ENCODE peak calls at places on chromosomes 13 and 19, in four cellular contexts. W is GM10248, O is AG09309, K is transverse colon. L is an unnamed sample.

GRCh38 chr13:44271031-44271433 is 102.6 kb upstream of the SERP2 start:
- DNase-seq in W (no peak), O (peak), K (no peak), L (peak)

GRCh38 chr19:33953592-33953991 is 156.9 kb downstream of the KCTD15 start:
- DNase-seq in W (no peak), O (no peak), K (no peak), L (no peak)

GRCh38 chr13:44313674-44314073 is 60.0 kb upstream of the SERP2 start:
- DNase-seq in W (no peak), O (peak), K (no peak), L (peak)

GRCh38 chr13:99323488-99323887 is 16.3 kb upstream of the GPR183 start:
- DNase-seq in W (no peak), O (no peak), K (no peak), L (peak)

GRCh38 chr13:48585456-48585840 is 52.6 kb upstream of the RCBTB2 start:
- DNase-seq in W (no peak), O (peak), K (peak), L (peak)

GRCh38 chr19:46132508-46133100 is 8.1 kb upstream of the IGFL3 start:
- DNase-seq in W (no peak), O (no peak), K (no peak), L (no peak)

GRCh38 chr13:52845334-52845761 is 3.1 kb downstream of the PCDH8 start:
- DNase-seq in W (no peak), O (no peak), K (no peak), L (no peak)

GRCh38 chr19:10764340-10764894 is 46.5 kb downstream of the DNM2 start:
- DNase-seq in W (no peak), O (no peak), K (peak), L (no peak)

GRCh38 chr19:18457478-18458331 is 19.8 kb upstream of the ISYNA1 start:
- DNase-seq in W (no peak), O (no peak), K (no peak), L (no peak)

GRCh38 chr19:12769689-12770088 is 5.7 kb downstream of the HOOK2 start:
- DNase-seq in W (peak), O (no peak), K (peak), L (no peak)

GRCh38 chr13:31012285-31013024 is 80.0 kb downstream of the TEX26 start:
- DNase-seq in W (no peak), O (no peak), K (no peak), L (peak)

GRCh38 chr19:52935434-52935833 is 12.2 kb upstream of the ZNF888 start:
- DNase-seq in W (no peak), O (peak), K (peak), L (no peak)

GRCh38 chr13:71621152-71622124 is 245.6 kb downstream of the DACH1 start:
- DNase-seq in W (no peak), O (no peak), K (no peak), L (no peak)

GRCh38 chr19:17441241-17442135 is 7.0 kb downstream of the TMEM221 start:
- DNase-seq in W (peak), O (no peak), K (no peak), L (peak)

GRCh38 chr13:114339779-114340534 is 25.7 kb downstream of the CHAMP1 start:
- DNase-seq in W (no peak), O (no peak), K (peak), L (peak)

GRCh38 chr13:30610311-30610710 is 7.4 kb upstream of the USPL1 start:
- DNase-seq in W (no peak), O (no peak), K (no peak), L (no peak)

GRCh38 chr19:38618590-38619360 is at the start of gene EIF3K:
- DNase-seq in W (peak), O (peak), K (peak), L (peak)

GRCh38 chr13:30895773-30896172 is 10.3 kb upstream of the MEDAG start:
- DNase-seq in W (no peak), O (peak), K (no peak), L (peak)

GRCh38 chr13:66994097-66994496 is 236.0 kb downstream of the PCDH9 start:
- DNase-seq in W (peak), O (no peak), K (peak), L (peak)

GRCh38 chr19:10871711-10872550 is 578 bp downstream of the CARM1 start:
- DNase-seq in W (no peak), O (no peak), K (peak), L (no peak)

GRCh38 chr19:44988896-44989563 is 12.2 kb upstream of the RELB start:
- DNase-seq in W (peak), O (peak), K (peak), L (peak)

GRCh38 chr19:457636-458035 is 3.2 kb downstream of the SHC2 start:
- DNase-seq in W (no peak), O (no peak), K (no peak), L (no peak)

GRCh38 chr13:77918391-77919261 is at the start of gene EDNRB:
- DNase-seq in W (no peak), O (no peak), K (peak), L (peak)

GRCh38 chr13:45331981-45332830 is 8.8 kb downstream of the TPT1 start:
- DNase-seq in W (no peak), O (peak), K (no peak), L (peak)

GRCh38 chr19:1379126-1379905 is 4.4 kb upstream of the NDUFS7 start:
- DNase-seq in W (no peak), O (no peak), K (no peak), L (no peak)

GRCh38 chr19:55446060-55446459 is 3.0 kb upstream of the SHISA7 start:
- DNase-seq in W (no peak), O (no peak), K (no peak), L (no peak)

GRCh38 chr13:97012251-97013048 is 18.2 kb upstream of the OXGR1 start:
- DNase-seq in W (no peak), O (no peak), K (no peak), L (no peak)

GRCh38 chr19:33616346-33616745 is 5.4 kb upstream of the CHST8 start:
- DNase-seq in W (no peak), O (no peak), K (no peak), L (no peak)

GRCh38 chr13:113959198-113959597 is 14.7 kb downstream of the C13orf46 start:
- DNase-seq in W (no peak), O (no peak), K (no peak), L (no peak)

GRCh38 chr13:41502676-41503075 is 45.3 kb downstream of the RGCC start:
- DNase-seq in W (peak), O (no peak), K (peak), L (no peak)

GRCh38 chr19:46489445-46490272 is 6.0 kb downstream of the PNMA8B start:
- DNase-seq in W (no peak), O (no peak), K (peak), L (peak)

GRCh38 chr13:51618626-51619025 is 34.4 kb downstream of the WDFY2 start:
- DNase-seq in W (no peak), O (no peak), K (no peak), L (peak)

GRCh38 chr19:46697142-46697960 is 19.6 kb downstream of the PRKD2 start:
- DNase-seq in W (peak), O (no peak), K (peak), L (peak)

GRCh38 chr19:18475004-18475453 is 37.1 kb upstream of the ISYNA1 start:
- DNase-seq in W (no peak), O (no peak), K (no peak), L (no peak)

GRCh38 chr13:99028890-99029289 is 51.0 kb upstream of the DOCK9 start:
- DNase-seq in W (no peak), O (no peak), K (no peak), L (no peak)

GRCh38 chr19:31354316-31354715 is 5.1 kb upstream of the TSHZ3 start:
- DNase-seq in W (no peak), O (no peak), K (no peak), L (no peak)

GRCh38 chr13:44309771-44310767 is 63.6 kb upstream of the SERP2 start:
- DNase-seq in W (no peak), O (no peak), K (peak), L (no peak)

GRCh38 chr19:5949792-5950305 is 28.1 kb downstream of the RANBP3 start:
- DNase-seq in W (no peak), O (no peak), K (no peak), L (no peak)

GRCh38 chr19:17687141-17687856 is 855 bp downstream of the UNC13A start:
- DNase-seq in W (no peak), O (no peak), K (no peak), L (no peak)

GRCh38 chr13:73090116-73090811 is 31.5 kb downstream of the KLF5 start:
- DNase-seq in W (no peak), O (peak), K (peak), L (peak)

DNA sequence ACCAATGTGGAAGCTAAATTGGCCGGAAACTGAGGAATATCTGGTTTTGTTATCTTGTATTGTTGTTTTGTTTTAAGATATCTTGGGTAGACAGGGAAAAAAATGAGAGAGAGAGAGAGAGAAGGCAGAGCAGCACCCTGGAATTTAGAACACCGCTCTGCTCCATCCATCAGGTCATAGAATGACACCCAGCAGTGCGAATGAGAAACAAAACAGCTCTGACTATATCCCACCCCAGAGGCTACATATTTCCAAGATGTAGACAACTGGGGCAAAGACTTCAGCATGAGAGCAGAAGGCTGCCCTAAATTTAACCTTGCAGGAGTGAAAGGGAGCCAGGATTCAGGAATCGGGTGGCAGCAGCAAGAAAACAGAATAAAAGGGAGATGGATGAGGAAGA is 46.4 kb downstream of the TNFSF13B start:
- DNase-seq in W (no peak), O (no peak), K (no peak), L (no peak)
- TF ChIP-seq CTCF in W (no peak), O (no peak), K (no peak), L (no peak)

GRCh38 chr19:7903244-7904073 is at the start of gene MAP2K7:
- DNase-seq in W (peak), O (peak), K (peak), L (peak)
- TF ChIP-seq CTCF in W (peak), O (peak), K (peak), L (peak)

DNA sequence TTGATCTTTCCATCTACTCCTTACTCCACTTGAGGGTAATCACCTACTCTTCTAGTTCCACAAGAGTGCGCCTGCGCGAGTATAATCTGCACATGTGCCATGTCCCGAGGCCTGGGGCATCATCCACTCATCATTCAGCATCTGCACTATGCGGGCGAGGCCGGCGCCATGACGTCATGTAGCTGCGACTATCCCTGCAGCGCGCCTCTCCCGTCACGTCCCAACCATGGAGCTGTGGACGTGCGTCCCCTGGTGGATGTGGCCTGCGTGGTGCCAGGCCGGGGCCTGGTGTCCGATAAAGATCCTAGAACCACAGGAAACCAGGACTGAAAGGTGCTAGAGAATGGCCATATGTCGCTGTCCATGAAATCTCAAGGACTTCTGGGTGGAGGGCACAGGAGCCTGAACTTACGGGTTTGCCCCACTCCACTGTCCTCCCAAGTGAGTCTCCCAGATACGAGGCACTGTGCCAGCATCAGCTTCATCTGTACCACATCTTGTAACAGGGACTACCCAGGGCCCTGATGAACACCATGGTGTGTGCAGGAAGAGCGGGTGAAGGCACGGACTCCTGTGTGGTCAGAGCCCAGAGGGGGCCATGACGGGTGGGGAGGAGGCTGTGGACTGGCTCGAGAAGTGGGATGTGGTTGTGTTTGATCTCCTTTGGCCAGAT is 2.7 kb upstream of the KLK2 start:
- DNase-seq in W (no peak), O (no peak), K (no peak), L (no peak)
- TF ChIP-seq CTCF in W (no peak), O (no peak), K (no peak), L (no peak)

DNA sequence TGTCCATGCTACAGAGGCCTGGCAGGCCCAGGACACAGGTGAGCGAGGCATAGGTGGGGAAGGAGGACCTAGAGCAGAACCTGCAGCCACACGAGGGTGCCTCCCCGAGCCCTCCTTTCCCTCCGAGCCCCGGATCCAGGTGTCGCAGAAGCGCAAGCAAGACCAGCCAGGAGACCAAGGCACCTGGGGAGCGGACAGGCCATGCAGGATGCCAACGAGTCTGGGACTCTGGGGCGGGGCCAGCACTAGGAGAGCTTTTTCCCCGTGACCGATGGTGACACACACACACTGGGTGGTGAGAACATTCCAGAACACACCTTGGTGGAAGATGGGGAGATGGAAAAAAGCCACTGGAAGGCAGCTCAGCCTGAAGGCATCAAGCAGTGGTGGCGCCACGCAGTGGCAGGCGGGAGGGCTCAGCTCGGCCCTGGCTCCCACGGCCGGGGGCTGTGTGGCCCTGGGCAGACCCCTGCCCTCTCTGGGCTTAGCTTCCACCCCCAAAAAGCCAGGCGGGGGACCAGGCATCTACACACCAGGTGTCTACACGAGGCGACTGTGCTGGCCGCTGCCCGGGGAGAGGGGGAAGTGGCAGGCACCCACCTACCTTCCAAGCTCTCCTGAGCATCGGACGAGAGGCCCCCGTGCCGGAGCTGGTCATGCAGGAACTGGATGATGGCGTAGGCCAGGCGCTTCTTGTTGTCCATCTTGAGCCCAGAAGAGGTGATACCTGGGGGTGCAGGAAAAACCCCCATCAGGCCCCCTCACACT is 14.5 kb downstream of the SGTA start:
- DNase-seq in W (no peak), O (no peak), K (no peak), L (no peak)
- TF ChIP-seq CTCF in W (no peak), O (no peak), K (no peak), L (no peak)

GRCh38 chr19:57438925-57439324 is 3.8 kb downstream of the ZNF749 start:
- DNase-seq in W (no peak), O (no peak), K (no peak), L (no peak)
- TF ChIP-seq CTCF in W (no peak), O (no peak), K (no peak), L (no peak)

GRCh38 chr13:112930192-112930591 is 38.8 kb upstream of the MCF2L start:
- DNase-seq in W (no peak), O (no peak), K (no peak), L (no peak)

GRCh38 chr13:112928958-112929777 is 39.8 kb upstream of the MCF2L start:
- DNase-seq in W (no peak), O (no peak), K (peak), L (peak)

GRCh38 chr13:112929778-112930055 is 39.3 kb upstream of the MCF2L start:
- DNase-seq in W (no peak), O (no peak), K (no peak), L (no peak)

GRCh38 chr13:112932971-112933370 is 36.0 kb upstream of the MCF2L start:
- DNase-seq in W (no peak), O (no peak), K (no peak), L (no peak)

GRCh38 chr13:112931028-112931934 is 37.7 kb upstream of the MCF2L start:
- DNase-seq in W (no peak), O (peak), K (peak), L (peak)
- TF ChIP-seq CTCF in W (no peak), O (peak), K (peak), L (peak)

GRCh38 chr13:102091231-102091630 is 310.6 kb downstream of the FGF14 start:
- DNase-seq in W (no peak), O (no peak), K (no peak), L (no peak)
- TF ChIP-seq CTCF in W (no peak), O (no peak), K (no peak), L (no peak)